ENCODE peak calls at places on chromosomes 16 and 17, in eight cellular contexts. W is AG09319; C is iris pigment epithelial cell; R is activated CD4-positive, alpha-beta T cell treated with anti-CD3 and anti-CD28 coated beads, Interleukin-2, amount 50 U/mL, for 48 hours; K is omental fat pad; V is ELR; F is psoas muscle; Z is GM12865. Y is an unnamed sample.

GRCh38 chr16:86477642-86478041 is 32.7 kb upstream of the FOXF1 start:
- DNase-seq in W (no peak), C (peak), R (no peak), K (no peak), V (peak), F (no peak), Z (no peak), Y (peak)

GRCh38 chr16:25709182-25709581 is 17.4 kb downstream of the HS3ST4 start:
- DNase-seq in W (no peak), C (no peak), R (no peak), K (no peak), V (no peak), F (no peak), Z (no peak), Y (no peak)

GRCh38 chr17:2695243-2695960 is 16.2 kb downstream of the CLUH start:
- DNase-seq in W (no peak), C (no peak), R (no peak), K (peak), V (no peak), F (no peak), Z (no peak), Y (no peak)

GRCh38 chr16:68526143-68526781 is 12.8 kb upstream of the ZFP90 start:
- DNase-seq in W (no peak), C (no peak), R (no peak), K (no peak), V (no peak), F (no peak), Z (no peak), Y (no peak)

GRCh38 chr17:16486373-16487250 is 5.4 kb downstream of the LRRC75A start:
- DNase-seq in W (peak), C (peak), R (no peak), K (no peak), V (peak), F (peak), Z (no peak), Y (peak)

GRCh38 chr16:57668259-57668563 is at the start of gene ADGRG3:
- DNase-seq in W (no peak), C (no peak), R (no peak), K (no peak), V (no peak), F (no peak), Z (no peak), Y (no peak)

GRCh38 chr16:88842806-88843205 is 13.9 kb downstream of the GALNS start:
- DNase-seq in W (no peak), C (no peak), R (no peak), K (no peak), V (no peak), F (no peak), Z (no peak), Y (no peak)

GRCh38 chr17:50262001-50262794 is 12.1 kb upstream of the TMEM92 start:
- DNase-seq in W (no peak), C (no peak), R (no peak), K (no peak), V (no peak), F (no peak), Z (no peak), Y (no peak)

GRCh38 chr17:4938670-4939553 is 934 bp downstream of the SLC25A11 start:
- DNase-seq in W (no peak), C (peak), R (no peak), K (no peak), V (peak), F (no peak), Z (peak), Y (peak)

GRCh38 chr17:73494955-73495349 is 149.3 kb downstream of the SDK2 start:
- DNase-seq in W (no peak), C (no peak), R (no peak), K (no peak), V (no peak), F (no peak), Z (no peak), Y (no peak)

GRCh38 chr16:72455743-72456659 is 284.0 kb upstream of the PMFBP1 start:
- DNase-seq in W (no peak), C (no peak), R (no peak), K (no peak), V (peak), F (no peak), Z (no peak), Y (no peak)

GRCh38 chr17:14760212-14760611 is 459.3 kb downstream of the HS3ST3B1 start:
- DNase-seq in W (no peak), C (no peak), R (no peak), K (no peak), V (no peak), F (no peak), Z (no peak), Y (no peak)

GRCh38 chr17:80982426-80982974 is 9.1 kb upstream of the CHMP6 start:
- DNase-seq in W (no peak), C (no peak), R (no peak), K (no peak), V (no peak), F (peak), Z (no peak), Y (no peak)

GRCh38 chr17:43917348-43918025 is 10.2 kb upstream of the MPP2 start:
- DNase-seq in W (no peak), C (peak), R (peak), K (no peak), V (no peak), F (peak), Z (peak), Y (peak)

GRCh38 chr17:19975601-19976000 is 2.0 kb downstream of the AKAP10 start:
- DNase-seq in W (no peak), C (no peak), R (no peak), K (no peak), V (no peak), F (no peak), Z (no peak), Y (no peak)

GRCh38 chr16:67163903-67164558 is 514 bp upstream of the HSF4 start:
- DNase-seq in W (no peak), C (no peak), R (peak), K (no peak), V (peak), F (peak), Z (no peak), Y (no peak)

GRCh38 chr16:79283578-79283977 is 317.0 kb downstream of the MAF start:
- DNase-seq in W (no peak), C (no peak), R (peak), K (no peak), V (no peak), F (no peak), Z (peak), Y (no peak)

GRCh38 chr17:69326302-69327059 is 452 bp downstream of the ABCA5 start:
- DNase-seq in W (no peak), C (peak), R (no peak), K (no peak), V (peak), F (no peak), Z (peak), Y (peak)

GRCh38 chr17:49640556-49640955 is 37.3 kb downstream of the SPOP start:
- DNase-seq in W (no peak), C (no peak), R (no peak), K (no peak), V (no peak), F (no peak), Z (no peak), Y (peak)

GRCh38 chr17:13086142-13086769 is 68.4 kb upstream of the ELAC2 start:
- DNase-seq in W (no peak), C (no peak), R (no peak), K (no peak), V (no peak), F (no peak), Z (no peak), Y (peak)

Y was measured in EH.